ENCODE peak calls at places on chromosomes 7 and 10, in six cellular contexts. J, C, M, G, E and A are unnamed samples.

GRCh38 chr7:81960026-81960425 is 190.2 kb upstream of the HGF start:
- DNase-seq in J (no peak), C (no peak), M (no peak), G (no peak), E (no peak), A (no peak)

GRCh38 chr7:27364344-27364758 is 121.7 kb downstream of the EVX1 start:
- DNase-seq in J (no peak), C (no peak), M (peak), G (peak), E (no peak), A (no peak)

GRCh38 chr10:5565671-5566581 is 41.2 kb downstream of the CALML3 start:
- DNase-seq in J (no peak), C (no peak), M (peak), G (peak), E (no peak), A (peak)

GRCh38 chr7:7868245-7868899 is 100.2 kb upstream of the GLCCI1 start:
- DNase-seq in J (no peak), C (no peak), M (no peak), G (no peak), E (no peak), A (no peak)

GRCh38 chr7:15424468-15424867 is 137.3 kb downstream of the AGMO start:
- DNase-seq in J (no peak), C (no peak), M (peak), G (peak), E (no peak), A (no peak)

GRCh38 chr7:43565786-43566185 is 17.1 kb upstream of the STK17A start:
- DNase-seq in J (no peak), C (no peak), M (peak), G (peak), E (no peak), A (no peak)

GRCh38 chr10:86888585-86889381 is 68.6 kb downstream of the MMRN2 start:
- DNase-seq in J (no peak), C (no peak), M (peak), G (peak), E (no peak), A (no peak)

GRCh38 chr7:40921589-40922315 is 781.1 kb downstream of the INHBA start:
- DNase-seq in J (no peak), C (no peak), M (no peak), G (no peak), E (no peak), A (no peak)

GRCh38 chr10:43093423-43094090 is 16.7 kb downstream of the RET start:
- DNase-seq in J (peak), C (peak), M (peak), G (peak), E (no peak), A (no peak)

GRCh38 chr7:1567082-1567771 is 2.6 kb downstream of the PSMG3 start:
- DNase-seq in J (no peak), C (no peak), M (peak), G (peak), E (no peak), A (no peak)

GRCh38 chr7:41164440-41164839 is 538.5 kb downstream of the INHBA start:
- DNase-seq in J (no peak), C (no peak), M (no peak), G (peak), E (no peak), A (no peak)

GRCh38 chr10:69686866-69687265 is 56.8 kb downstream of the FAM241B start:
- DNase-seq in J (no peak), C (no peak), M (no peak), G (no peak), E (no peak), A (no peak)

GRCh38 chr10:69687396-69687795 is 57.3 kb downstream of the FAM241B start:
- DNase-seq in J (no peak), C (no peak), M (no peak), G (no peak), E (no peak), A (no peak)

GRCh38 chr10:69684981-69685353 is 54.9 kb downstream of the FAM241B start:
- DNase-seq in J (no peak), C (no peak), M (no peak), G (no peak), E (no peak), A (no peak)

GRCh38 chr10:69685426-69685801 is 55.4 kb downstream of the FAM241B start:
- DNase-seq in J (no peak), C (no peak), M (no peak), G (no peak), E (no peak), A (peak)

DNA sequence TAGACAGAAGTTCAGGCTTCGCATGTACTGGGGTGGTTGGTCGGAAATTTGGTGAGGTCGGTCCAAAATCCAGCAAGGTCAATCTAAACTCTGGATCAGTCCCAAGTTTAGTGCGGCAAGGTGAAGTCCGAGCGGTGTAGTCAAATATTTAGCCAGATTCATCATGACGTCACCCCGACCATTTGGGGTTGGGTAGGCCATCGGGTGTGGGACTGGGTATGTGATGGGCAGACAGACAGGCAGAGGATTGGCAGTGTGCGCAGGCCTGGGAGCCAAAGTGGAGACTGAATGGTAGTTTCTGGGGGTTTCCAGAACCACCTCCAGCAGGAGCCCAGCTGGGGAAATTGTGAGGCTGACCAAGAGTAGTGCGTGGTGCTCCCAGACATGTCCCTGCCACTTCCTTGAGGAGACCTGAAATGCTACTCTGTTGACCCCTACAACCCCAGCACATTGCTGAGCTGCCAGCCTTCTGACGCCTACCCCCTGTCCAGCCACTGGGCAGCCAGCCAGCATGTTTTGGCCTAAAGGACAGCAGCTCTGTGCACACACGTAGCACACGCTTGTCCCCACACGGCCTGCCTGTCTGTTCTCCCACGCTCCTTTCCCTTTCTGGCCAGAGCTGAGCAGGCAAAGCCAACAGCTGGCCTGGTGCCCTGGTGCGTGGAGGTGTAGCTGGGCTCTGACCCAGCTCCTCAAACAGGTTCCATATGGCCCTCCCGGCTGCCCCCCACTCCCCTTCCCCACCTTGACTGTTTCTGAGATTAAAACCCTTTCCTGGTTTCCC is 55.9 kb downstream of the FAM241B start:
- DNase-seq in J (no peak), C (no peak), M (no peak), G (peak), E (no peak), A (peak)
- H2AK5ac ChIP-seq in J (no peak), C (no peak), M (no peak), G (no peak), E (no peak), A (no peak)

GRCh38 chr7:151449990-151450389 is 10.0 kb upstream of the CRYGN start:
- DNase-seq in J (no peak), C (no peak), M (no peak), G (no peak), E (no peak), A (no peak)

GRCh38 chr7:151452680-151453325 is 12.9 kb upstream of the CRYGN start:
- DNase-seq in J (no peak), C (no peak), M (no peak), G (no peak), E (no peak), A (no peak)

GRCh38 chr7:151452141-151452571 is 12.2 kb upstream of the CRYGN start:
- DNase-seq in J (no peak), C (peak), M (no peak), G (no peak), E (no peak), A (no peak)

GRCh38 chr7:151451156-151451555 is 11.2 kb upstream of the CRYGN start:
- DNase-seq in J (no peak), C (peak), M (no peak), G (no peak), E (no peak), A (no peak)

DNA sequence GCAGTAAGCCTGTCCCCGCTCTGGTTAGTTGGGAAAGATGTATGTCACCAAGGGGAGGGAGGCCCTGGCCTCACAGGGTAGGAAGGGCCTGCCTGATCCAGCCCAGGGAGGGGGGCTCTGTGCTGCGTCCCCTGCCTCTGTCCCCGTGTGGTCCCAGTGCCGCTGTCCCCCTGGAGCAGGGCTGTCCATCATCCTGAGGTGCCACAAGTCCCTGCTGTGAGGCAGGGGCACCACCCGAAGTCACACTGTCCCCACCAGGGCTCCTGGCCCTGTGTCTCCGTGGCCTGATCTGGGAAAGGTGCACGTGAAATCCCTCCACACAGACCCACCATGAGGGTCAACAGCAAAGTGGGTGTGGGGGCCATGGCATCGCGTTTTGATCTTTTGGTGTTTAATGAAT is 11.7 kb upstream of the CRYGN start:
- DNase-seq in J (no peak), C (peak), M (no peak), G (no peak), E (no peak), A (no peak)
- H2AK5ac ChIP-seq in J (no peak), C (no peak), M (no peak), G (no peak), E (peak), A (no peak)

GRCh38 chr7:71236488-71237179 is 104.7 kb downstream of the GALNT17 start:
- DNase-seq in J (peak), C (no peak), M (no peak), G (no peak), E (no peak), A (no peak)
- H2AK5ac ChIP-seq in J (no peak), C (no peak), M (no peak), G (no peak), E (no peak), A (no peak)

DNA sequence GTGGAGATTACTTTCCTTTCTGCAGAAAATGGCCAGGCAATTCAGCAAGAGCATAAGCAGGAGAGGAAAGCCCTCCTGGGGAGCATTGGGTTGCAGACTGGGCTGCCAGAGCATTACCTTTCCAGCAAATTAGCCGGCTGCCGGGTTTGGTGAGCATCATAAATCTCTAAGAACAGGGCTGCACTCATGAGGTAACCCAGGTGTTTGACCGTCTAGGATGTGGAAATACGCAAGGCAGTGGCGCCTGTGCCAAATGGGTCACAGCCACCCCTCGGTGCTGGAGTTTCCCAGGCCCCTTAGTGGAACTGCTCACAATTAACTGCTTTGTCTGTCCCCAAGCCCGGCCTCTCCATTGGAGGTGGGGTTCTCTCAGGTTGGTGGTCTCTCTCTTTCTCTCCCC is 26.9 kb downstream of the PTN start:
- DNase-seq in J (no peak), C (no peak), M (no peak), G (no peak), E (no peak), A (no peak)
- H2AK5ac ChIP-seq in J (no peak), C (no peak), M (no peak), G (no peak), E (no peak), A (no peak)

GRCh38 chr7:36303202-36304098 is 86.2 kb upstream of the ANLN start:
- DNase-seq in J (no peak), C (no peak), M (peak), G (peak), E (no peak), A (peak)
- H2AK5ac ChIP-seq in J (peak), C (no peak), M (no peak), G (peak), E (no peak), A (no peak)

GRCh38 chr10:124477614-124478363 is 16.2 kb downstream of the LHPP start:
- DNase-seq in J (peak), C (peak), M (no peak), G (no peak), E (no peak), A (peak)
- H2AK5ac ChIP-seq in J (no peak), C (no peak), M (no peak), G (no peak), E (peak), A (no peak)

GRCh38 chr10:99531696-99532050 is 1.1 kb upstream of the NKX2-3 start:
- DNase-seq in J (no peak), C (no peak), M (peak), G (no peak), E (no peak), A (no peak)
- H2AK5ac ChIP-seq in J (no peak), C (no peak), M (no peak), G (no peak), E (no peak), A (peak)